ENCODE peak calls at places on chromosomes 2 and 18, in five cellular contexts. W, C, B, L and I are unnamed samples.

GRCh38 chr18:39958876-39959275 is 1996.2 kb upstream of the PIK3C3 start:
- DNase-seq in B (no peak), W (no peak), L (no peak), C (no peak), I (no peak)

GRCh38 chr2:24491626-24492282 is 700 bp downstream of the NCOA1 start:
- DNase-seq in B (peak), L (peak), C (peak), W (no peak), I (peak)

GRCh38 chr18:5518899-5519371 is 24.9 kb downstream of the EPB41L3 start:
- DNase-seq in B (peak), W (no peak), L (no peak), C (no peak), I (no peak)

GRCh38 chr2:11102956-11103860 is 52.1 kb upstream of the SLC66A3 start:
- DNase-seq in L (no peak), C (no peak), B (no peak), W (no peak), I (no peak)

GRCh38 chr2:128505150-128505490 is 186.5 kb upstream of the HS6ST1 start:
- DNase-seq in L (no peak), C (no peak), W (no peak), B (no peak), I (no peak)

GRCh38 chr18:38940863-38941531 is 1375.4 kb upstream of the CELF4 start:
- DNase-seq in C (no peak), L (peak), W (no peak), B (peak), I (no peak)

GRCh38 chr18:9417081-9417841 is 58.1 kb upstream of the RALBP1 start:
- DNase-seq in W (no peak), B (no peak), C (no peak), L (no peak), I (peak)

GRCh38 chr2:227808936-227809335 is 4.7 kb upstream of the CCL20 start:
- DNase-seq in L (no peak), W (no peak), B (no peak), C (no peak), I (no peak)

GRCh38 chr18:77702686-77703085 is 453.0 kb downstream of the GALR1 start:
- DNase-seq in L (no peak), B (no peak), C (peak), W (no peak), I (no peak)

GRCh38 chr18:21903688-21904087 is 163.1 kb downstream of the MIB1 start:
- DNase-seq in W (no peak), C (no peak), B (no peak), L (no peak), I (no peak)

GRCh38 chr2:223967981-223968380 is 10.7 kb downstream of the MRPL44 start:
- DNase-seq in L (no peak), C (no peak), B (no peak), W (no peak), I (no peak)

GRCh38 chr18:58208207-58208944 is 164.3 kb downstream of the NEDD4L start:
- DNase-seq in C (no peak), L (no peak), W (no peak), B (no peak), I (no peak)

GRCh38 chr2:130798472-130799221 is 38.1 kb upstream of the ARHGEF4 start:
- DNase-seq in L (no peak), B (no peak), C (peak), W (no peak), I (peak)

GRCh38 chr2:42663106-42663755 is 94.8 kb downstream of the MTA3 start:
- DNase-seq in B (peak), W (peak), C (peak), L (peak), I (peak)

GRCh38 chr18:36329684-36330434 is 32.3 kb downstream of the FHOD3 start:
- DNase-seq in L (no peak), C (no peak), W (no peak), B (no peak), I (no peak)

GRCh38 chr2:165691615-165692014 is 102.4 kb downstream of the GALNT3 start:
- DNase-seq in L (no peak), W (peak), C (peak), B (peak), I (peak)

GRCh38 chr2:224062481-224063307 is 23.6 kb upstream of the SERPINE2 start:
- DNase-seq in L (no peak), C (no peak), W (no peak), B (no peak), I (no peak)

GRCh38 chr2:84636080-84636971 is 120.0 kb downstream of the DNAH6 start:
- DNase-seq in L (no peak), B (peak), C (no peak), W (no peak), I (no peak)

GRCh38 chr2:216985658-216986141 is 125.8 kb upstream of the TNP1 start:
- DNase-seq in B (no peak), W (no peak), C (no peak), L (no peak), I (no peak)

GRCh38 chr2:222976521-222977076 is 75.4 kb upstream of the KCNE4 start:
- DNase-seq in C (no peak), W (no peak), L (no peak), B (no peak), I (no peak)

GRCh38 chr2:55123851-55124269 is 73.6 kb upstream of the RTN4 start:
- DNase-seq in L (no peak), W (no peak), B (no peak), C (no peak), I (no peak)

GRCh38 chr2:207245526-207245925 is 79.8 kb upstream of the KLF7 start:
- DNase-seq in W (no peak), C (no peak), L (no peak), B (no peak), I (no peak)

GRCh38 chr18:12543697-12544096 is 114.2 kb downstream of the SPIRE1 start:
- DNase-seq in L (no peak), B (no peak), C (no peak), W (no peak), I (no peak)

GRCh38 chr18:29496276-29496675 is 1319.3 kb upstream of the CDH2 start:
- DNase-seq in C (no peak), L (no peak), W (no peak), B (no peak), I (no peak)

GRCh38 chr2:64854773-64855237 is 134.4 kb upstream of the SLC1A4 start:
- DNase-seq in C (peak), B (peak), L (no peak), W (no peak), I (no peak)

GRCh38 chr2:71940695-71941094 is 207.0 kb downstream of the CYP26B1 start:
- DNase-seq in C (no peak), L (no peak), B (no peak), W (no peak), I (no peak)

GRCh38 chr18:32577561-32577960 is 106.9 kb upstream of the GAREM1 start:
- DNase-seq in C (no peak), W (no peak), B (no peak), L (no peak), I (no peak)

GRCh38 chr2:12675801-12676200 is 40.9 kb upstream of the TRIB2 start:
- DNase-seq in B (peak), L (no peak), W (no peak), C (no peak), I (no peak)

GRCh38 chr2:16126969-16127940 is 186.9 kb downstream of the MYCN start:
- DNase-seq in W (no peak), C (no peak), L (no peak), B (no peak), I (no peak)

GRCh38 chr18:58977801-58978200 is 113.1 kb downstream of the ZNF532 start:
- DNase-seq in B (no peak), C (no peak), L (no peak), W (no peak), I (no peak)